ENCODE peak calls at places on chromosome 2, in seven cellular contexts. P, R, V, M, E, T and Y are unnamed samples.

GRCh38 chr2:169961911-169962310 is 134.7 kb downstream of the UBR3 start:
- DNase-seq in P (no peak), R (no peak), V (no peak), M (no peak), E (peak; percentile 72), T (no peak), Y (no peak)

GRCh38 chr2:100262555-100263320 is 59.6 kb downstream of the LONRF2 start:
- DNase-seq in P (peak; percentile 71), R (peak; percentile 78), V (peak; percentile 41), M (no peak), E (peak; percentile 84), T (peak; percentile 86), Y (peak; percentile 57)

GRCh38 chr2:6917071-6917760 is at the start of gene RNF144A:
- DNase-seq in P (peak; percentile 64), R (peak; percentile 99), V (no peak), M (peak; percentile 96), E (peak; percentile 72), T (no peak), Y (peak; percentile 66)

GRCh38 chr2:157302492-157303099 is 23.0 kb downstream of the ERMN start:
- DNase-seq in P (no peak), R (peak; percentile 37), V (peak; percentile 56), M (no peak), E (no peak), T (no peak), Y (no peak)

GRCh38 chr2:215796160-215796559 is 217.2 kb downstream of the MREG start:
- DNase-seq in P (peak; percentile 31), R (peak; percentile 43), V (no peak), M (no peak), E (no peak), T (no peak), Y (no peak)

GRCh38 chr2:30722936-30723725 is 84.1 kb downstream of the CAPN13 start:
- DNase-seq in P (peak; percentile 20), R (no peak), V (no peak), M (no peak), E (no peak), T (no peak), Y (no peak)

GRCh38 chr2:238190445-238190844 is 13.1 kb downstream of the ILKAP start:
- DNase-seq in P (no peak), R (no peak), V (no peak), M (no peak), E (no peak), T (no peak), Y (no peak)

GRCh38 chr2:144936442-144936841 is 416.5 kb upstream of the ZEB2 start:
- DNase-seq in P (no peak), R (no peak), V (no peak), M (no peak), E (no peak), T (no peak), Y (no peak)

GRCh38 chr2:64646007-64646880 is 7.5 kb downstream of the SERTAD2 start:
- DNase-seq in P (peak; percentile 91), R (peak; percentile 70), V (peak; percentile 63), M (peak; percentile 92), E (peak; percentile 89), T (peak; percentile 93), Y (peak; percentile 92)

GRCh38 chr2:176852667-176853066 is 359.9 kb upstream of the HNRNPA3 start:
- DNase-seq in P (no peak), R (no peak), V (no peak), M (no peak), E (no peak), T (no peak), Y (peak; percentile 11)

GRCh38 chr2:181117176-181117925 is 136.9 kb downstream of the UBE2E3 start:
- DNase-seq in P (no peak), R (no peak), V (no peak), M (no peak), E (no peak), T (no peak), Y (no peak)

GRCh38 chr2:130915149-130915548 is 78.4 kb downstream of the ARHGEF4 start:
- DNase-seq in P (no peak), R (no peak), V (no peak), M (no peak), E (no peak), T (no peak), Y (no peak)

GRCh38 chr2:48452108-48452507 is 77.8 kb upstream of the STON1 start:
- DNase-seq in P (no peak), R (peak; percentile 62), V (no peak), M (no peak), E (no peak), T (no peak), Y (no peak)

GRCh38 chr2:206443735-206444527 is 599 bp downstream of the ADAM23 start:
- DNase-seq in P (no peak), R (peak; percentile 85), V (no peak), M (peak; percentile 86), E (no peak), T (no peak), Y (no peak)

DNA sequence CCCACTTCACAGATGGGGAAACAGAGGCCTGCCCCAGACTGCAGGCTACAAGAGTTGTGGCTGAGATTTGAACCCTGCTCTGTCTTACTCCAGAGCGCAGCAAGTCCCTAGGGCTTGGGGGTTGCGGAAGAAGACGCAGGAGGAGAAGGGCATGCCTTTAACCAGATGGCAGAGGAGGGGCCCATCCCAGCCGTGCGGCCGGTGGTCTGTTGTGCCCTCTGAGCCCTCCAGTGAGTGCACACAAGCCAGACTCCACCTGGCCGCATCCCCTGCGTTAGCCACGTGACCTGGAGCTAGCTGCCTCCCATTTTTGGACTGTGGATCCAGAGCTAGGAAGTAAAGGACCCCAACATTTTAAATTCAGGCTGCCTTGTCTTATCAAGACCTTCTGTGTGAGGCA is 2.8 kb downstream of the KCNIP3 start:
- DNase-seq in P (no peak), R (no peak), V (no peak), M (peak; percentile 54), E (no peak), T (no peak), Y (no peak)
- TF ChIP-seq POLR2AphosphoS5 in P (no peak), R (no peak), V (no peak), M (no peak), E (no peak), T (no peak), Y (no peak)

GRCh38 chr2:151287513-151288250 is 1.8 kb downstream of the NMI start:
- DNase-seq in P (no peak), R (no peak), V (no peak), M (no peak), E (no peak), T (no peak), Y (no peak)

GRCh38 chr2:151290467-151290866 is 999 bp upstream of the NMI start:
- DNase-seq in P (no peak), R (no peak), V (no peak), M (no peak), E (no peak), T (no peak), Y (no peak)

GRCh38 chr2:151292124-151292523 is 2.7 kb upstream of the NMI start:
- DNase-seq in P (no peak), R (no peak), V (no peak), M (no peak), E (no peak), T (no peak), Y (no peak)

GRCh38 chr2:151291224-151291623 is 1.8 kb upstream of the NMI start:
- DNase-seq in P (no peak), R (no peak), V (no peak), M (no peak), E (no peak), T (no peak), Y (no peak)

GRCh38 chr2:151289972-151290335 is 486 bp upstream of the NMI start:
- DNase-seq in P (no peak), R (peak; percentile 25), V (no peak), M (no peak), E (peak; percentile 77), T (no peak), Y (peak; percentile 31)
- TF ChIP-seq EP300 in P (no peak), R (no peak), V (no peak), M (no peak), E (no peak), T (no peak), Y (no peak)

GRCh38 chr2:11589316-11589940 is 55.6 kb downstream of the GREB1 start:
- DNase-seq in P (no peak), R (no peak), V (no peak), M (no peak), E (no peak), T (no peak), Y (no peak)
- TF ChIP-seq CTCF in P (no peak), R (no peak), V (peak; percentile 36), M (no peak), E (no peak), T (no peak), Y (no peak)

DNA sequence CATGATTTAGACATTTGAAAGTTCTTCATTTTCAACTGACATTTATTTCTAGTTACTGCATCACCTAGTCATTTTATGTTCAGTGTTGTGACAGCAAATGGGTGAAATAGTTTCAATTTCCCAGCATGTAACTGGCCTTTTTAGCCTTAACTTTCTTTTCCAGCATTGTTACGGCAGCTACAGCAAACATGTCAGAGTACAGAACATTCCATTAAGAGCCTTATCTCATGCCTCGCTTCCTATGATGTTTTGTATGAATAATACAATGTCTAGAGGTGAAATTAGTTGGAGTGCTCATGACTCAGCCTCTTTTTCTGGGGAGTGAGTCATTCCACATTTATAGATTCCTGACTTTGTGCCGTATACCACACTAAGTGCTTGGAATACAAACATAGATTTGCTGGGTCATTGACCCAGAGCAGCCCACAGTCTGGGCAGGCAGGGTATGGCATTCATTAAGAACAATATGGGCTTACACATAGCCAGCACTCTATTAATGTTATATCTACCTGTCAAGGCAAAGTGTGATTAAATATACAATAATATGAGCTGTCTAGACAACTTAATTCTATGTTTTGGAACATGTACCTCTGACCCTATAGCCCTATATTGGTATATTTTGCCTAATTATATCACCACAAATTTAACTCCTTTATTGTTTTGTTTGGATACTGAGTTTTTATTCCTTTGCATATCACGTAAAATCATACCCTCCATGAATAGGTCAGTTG is 72.2 kb downstream of the MAP2 start:
- DNase-seq in P (peak; percentile 44), R (peak; percentile 8), V (peak; percentile 86), M (no peak), E (no peak), T (no peak), Y (no peak)
- TF ChIP-seq POLR2AphosphoS5 in P (peak; percentile 82), R (peak; percentile 77), V (no peak), M (peak; percentile 14), E (peak; percentile 34), T (no peak), Y (no peak)